ENCODE peak calls at places on chromosomes 2 and 18, in ten cellular contexts. One of them, this sample, is unnamed. For H3K9me3, the result is how much of the 10 kb centered on the place peaks cover.

GRCh38 chr18:3593381-3593903 is 143.5 kb downstream of the TGIF1 start:
- DNase-seq in thoracic aorta: no peak
- DNase-seq in iPS DF 6.9: no peak
- DNase-seq in neuronal stem cell: peak
- DNase-seq in tibial artery: no peak
- DNase-seq in right lobe of liver: no peak
- DNase-seq in IMR-90: peak
- DNase-seq in ovary: no peak
- DNase-seq in GM23248: peak
- DNase-seq in aorta: no peak
- DNase-seq in this sample: no peak

GRCh38 chr18:3655637-3656050 is 205.7 kb downstream of the TGIF1 start:
- DNase-seq in thoracic aorta: no peak
- DNase-seq in iPS DF 6.9: no peak
- DNase-seq in neuronal stem cell: no peak
- DNase-seq in tibial artery: no peak
- DNase-seq in right lobe of liver: no peak
- DNase-seq in IMR-90: no peak
- DNase-seq in ovary: no peak
- DNase-seq in GM23248: no peak
- DNase-seq in aorta: no peak
- DNase-seq in this sample: no peak

GRCh38 chr18:42192251-42193248 is 237.5 kb downstream of the PIK3C3 start:
- DNase-seq in thoracic aorta: no peak
- DNase-seq in iPS DF 6.9: no peak
- DNase-seq in neuronal stem cell: no peak
- DNase-seq in tibial artery: no peak
- DNase-seq in right lobe of liver: no peak
- DNase-seq in IMR-90: no peak
- DNase-seq in ovary: no peak
- DNase-seq in GM23248: peak
- DNase-seq in aorta: no peak
- DNase-seq in this sample: no peak

GRCh38 chr2:18630101-18630500 is 40.7 kb upstream of the NT5C1B start:
- DNase-seq in thoracic aorta: no peak
- DNase-seq in iPS DF 6.9: no peak
- DNase-seq in neuronal stem cell: no peak
- DNase-seq in tibial artery: no peak
- DNase-seq in right lobe of liver: no peak
- DNase-seq in IMR-90: peak
- DNase-seq in ovary: no peak
- DNase-seq in GM23248: peak
- DNase-seq in aorta: no peak
- DNase-seq in this sample: no peak

GRCh38 chr2:216571909-216572513 is 61.2 kb upstream of the IGFBP2 start:
- DNase-seq in thoracic aorta: no peak
- DNase-seq in iPS DF 6.9: no peak
- DNase-seq in neuronal stem cell: no peak
- DNase-seq in tibial artery: no peak
- DNase-seq in right lobe of liver: no peak
- DNase-seq in IMR-90: no peak
- DNase-seq in ovary: no peak
- DNase-seq in GM23248: no peak
- DNase-seq in aorta: no peak
- DNase-seq in this sample: no peak

GRCh38 chr18:58223717-58224424 is 179.8 kb downstream of the NEDD4L start:
- DNase-seq in thoracic aorta: no peak
- DNase-seq in iPS DF 6.9: no peak
- DNase-seq in neuronal stem cell: no peak
- DNase-seq in tibial artery: no peak
- DNase-seq in right lobe of liver: peak
- DNase-seq in IMR-90: peak
- DNase-seq in ovary: no peak
- DNase-seq in GM23248: peak
- DNase-seq in aorta: no peak
- DNase-seq in this sample: peak

GRCh38 chr2:121297217-121297830 is 12.3 kb upstream of the TFCP2L1 start:
- DNase-seq in thoracic aorta: no peak
- DNase-seq in iPS DF 6.9: peak
- DNase-seq in neuronal stem cell: no peak
- DNase-seq in tibial artery: no peak
- DNase-seq in right lobe of liver: no peak
- DNase-seq in IMR-90: peak
- DNase-seq in ovary: no peak
- DNase-seq in GM23248: peak
- DNase-seq in aorta: no peak
- DNase-seq in this sample: no peak

GRCh38 chr2:85119900-85120299 is 13.3 kb upstream of the TCF7L1 start:
- DNase-seq in thoracic aorta: no peak
- DNase-seq in iPS DF 6.9: peak
- DNase-seq in neuronal stem cell: peak
- DNase-seq in tibial artery: no peak
- DNase-seq in right lobe of liver: no peak
- DNase-seq in IMR-90: no peak
- DNase-seq in ovary: no peak
- DNase-seq in GM23248: no peak
- DNase-seq in aorta: no peak
- DNase-seq in this sample: no peak

GRCh38 chr18:56986829-56987228 is 160.1 kb upstream of the BOD1L2 start:
- DNase-seq in thoracic aorta: no peak
- DNase-seq in iPS DF 6.9: no peak
- DNase-seq in neuronal stem cell: peak
- DNase-seq in tibial artery: no peak
- DNase-seq in right lobe of liver: no peak
- DNase-seq in IMR-90: no peak
- DNase-seq in ovary: no peak
- DNase-seq in GM23248: no peak
- DNase-seq in aorta: no peak
- DNase-seq in this sample: no peak

GRCh38 chr18:14949800-14950415 is 201.9 kb downstream of the ANKRD30B start:
- DNase-seq in thoracic aorta: no peak
- DNase-seq in iPS DF 6.9: no peak
- DNase-seq in neuronal stem cell: no peak
- DNase-seq in tibial artery: no peak
- DNase-seq in right lobe of liver: no peak
- DNase-seq in IMR-90: no peak
- DNase-seq in ovary: no peak
- DNase-seq in GM23248: no peak
- DNase-seq in aorta: no peak
- DNase-seq in this sample: no peak

GRCh38 chr2:73112026-73112912 is 479 bp downstream of the RAB11FIP5 start:
- DNase-seq in thoracic aorta: no peak
- DNase-seq in iPS DF 6.9: no peak
- DNase-seq in neuronal stem cell: peak
- DNase-seq in tibial artery: peak
- DNase-seq in right lobe of liver: no peak
- DNase-seq in IMR-90: peak
- DNase-seq in ovary: peak
- DNase-seq in GM23248: peak
- DNase-seq in aorta: peak
- DNase-seq in this sample: peak

GRCh38 chr2:218370410-218371063 is 11.5 kb upstream of the SLC11A1 start:
- DNase-seq in thoracic aorta: no peak
- DNase-seq in iPS DF 6.9: no peak
- DNase-seq in neuronal stem cell: no peak
- DNase-seq in tibial artery: peak
- DNase-seq in right lobe of liver: peak
- DNase-seq in IMR-90: peak
- DNase-seq in ovary: no peak
- DNase-seq in GM23248: no peak
- DNase-seq in aorta: no peak
- DNase-seq in this sample: peak

GRCh38 chr2:133287709-133288108 is 280.6 kb downstream of the NCKAP5 start:
- DNase-seq in thoracic aorta: no peak
- DNase-seq in iPS DF 6.9: no peak
- DNase-seq in neuronal stem cell: no peak
- DNase-seq in tibial artery: no peak
- DNase-seq in right lobe of liver: no peak
- DNase-seq in IMR-90: peak
- DNase-seq in ovary: no peak
- DNase-seq in GM23248: peak
- DNase-seq in aorta: no peak
- DNase-seq in this sample: no peak

GRCh38 chr2:176514805-176515500 is 245.7 kb downstream of the MTX2 start:
- DNase-seq in thoracic aorta: no peak
- DNase-seq in iPS DF 6.9: no peak
- DNase-seq in neuronal stem cell: no peak
- DNase-seq in tibial artery: no peak
- DNase-seq in right lobe of liver: no peak
- DNase-seq in IMR-90: no peak
- DNase-seq in ovary: no peak
- DNase-seq in GM23248: no peak
- DNase-seq in aorta: no peak
- DNase-seq in this sample: no peak

GRCh38 chr18:8341481-8342230 is 267.6 kb upstream of the RAB12 start:
- DNase-seq in thoracic aorta: peak
- DNase-seq in iPS DF 6.9: no peak
- DNase-seq in neuronal stem cell: no peak
- DNase-seq in tibial artery: no peak
- DNase-seq in right lobe of liver: peak
- DNase-seq in IMR-90: peak
- DNase-seq in ovary: no peak
- DNase-seq in GM23248: peak
- DNase-seq in aorta: no peak
- DNase-seq in this sample: no peak

GRCh38 chr2:220243571-220243970 is 616.1 kb downstream of the SLC4A3 start:
- DNase-seq in thoracic aorta: no peak
- DNase-seq in iPS DF 6.9: no peak
- DNase-seq in neuronal stem cell: no peak
- DNase-seq in tibial artery: no peak
- DNase-seq in right lobe of liver: no peak
- DNase-seq in IMR-90: no peak
- DNase-seq in ovary: no peak
- DNase-seq in GM23248: no peak
- DNase-seq in aorta: no peak
- DNase-seq in this sample: no peak

GRCh38 chr18:23798249-23798648 is 109.0 kb downstream of the LAMA3 start:
- DNase-seq in thoracic aorta: no peak
- DNase-seq in iPS DF 6.9: no peak
- DNase-seq in neuronal stem cell: no peak
- DNase-seq in tibial artery: no peak
- DNase-seq in right lobe of liver: no peak
- DNase-seq in IMR-90: no peak
- DNase-seq in ovary: no peak
- DNase-seq in GM23248: peak
- DNase-seq in aorta: no peak
- DNase-seq in this sample: no peak

DNA sequence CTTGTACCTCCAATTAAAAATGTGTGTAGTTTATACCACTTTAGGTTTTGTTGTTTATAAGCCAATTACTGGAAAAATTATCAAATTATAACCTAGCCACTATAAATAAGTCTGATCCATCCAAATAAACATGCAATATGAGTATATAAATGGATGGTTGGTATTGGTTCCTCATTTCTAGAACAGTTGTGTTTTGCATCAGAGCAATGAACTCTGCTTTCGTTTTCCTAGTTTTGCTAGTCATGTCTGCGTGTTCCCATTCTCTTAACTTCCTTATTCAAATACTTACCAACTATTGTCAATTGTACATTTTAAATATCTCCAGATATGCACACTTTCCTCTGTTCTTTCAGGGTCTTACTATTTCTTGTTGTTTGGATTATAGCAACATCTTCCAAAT is 641.7 kb downstream of the NR4A2 start:
- DNase-seq in thoracic aorta: no peak
- DNase-seq in iPS DF 6.9: no peak
- DNase-seq in neuronal stem cell: no peak
- DNase-seq in tibial artery: no peak
- DNase-seq in right lobe of liver: no peak
- DNase-seq in IMR-90: no peak
- DNase-seq in ovary: no peak
- DNase-seq in GM23248: no peak
- DNase-seq in aorta: no peak
- DNase-seq in this sample: no peak
- H3K4me3 ChIP-seq in thoracic aorta: no peak
- H3K4me3 ChIP-seq in iPS DF 6.9: no peak
- H3K4me3 ChIP-seq in neuronal stem cell: no peak
- H3K4me3 ChIP-seq in tibial artery: no peak
- H3K4me3 ChIP-seq in right lobe of liver: no peak
- H3K4me3 ChIP-seq in IMR-90: no peak
- H3K4me3 ChIP-seq in ovary: no peak
- H3K4me3 ChIP-seq in GM23248: no peak
- H3K4me3 ChIP-seq in aorta: no peak
- H3K4me3 ChIP-seq in this sample: no peak

GRCh38 chr2:179247318-179248023 is 17.2 kb downstream of the SESTD1 start:
- DNase-seq in thoracic aorta: no peak
- DNase-seq in iPS DF 6.9: no peak
- DNase-seq in neuronal stem cell: no peak
- DNase-seq in tibial artery: no peak
- DNase-seq in right lobe of liver: no peak
- DNase-seq in IMR-90: no peak
- DNase-seq in ovary: no peak
- DNase-seq in GM23248: no peak
- DNase-seq in aorta: no peak
- DNase-seq in this sample: no peak
- H3K9me3 ChIP-seq in thoracic aorta: under half
- H3K9me3 ChIP-seq in iPS DF 6.9: under half
- H3K9me3 ChIP-seq in neuronal stem cell: under half
- H3K9me3 ChIP-seq in tibial artery: under half
- H3K9me3 ChIP-seq in right lobe of liver: under half
- H3K9me3 ChIP-seq in IMR-90: under half
- H3K9me3 ChIP-seq in ovary: under half
- H3K9me3 ChIP-seq in GM23248: under half
- H3K9me3 ChIP-seq in aorta: under half
- H3K9me3 ChIP-seq in this sample: under half

DNA sequence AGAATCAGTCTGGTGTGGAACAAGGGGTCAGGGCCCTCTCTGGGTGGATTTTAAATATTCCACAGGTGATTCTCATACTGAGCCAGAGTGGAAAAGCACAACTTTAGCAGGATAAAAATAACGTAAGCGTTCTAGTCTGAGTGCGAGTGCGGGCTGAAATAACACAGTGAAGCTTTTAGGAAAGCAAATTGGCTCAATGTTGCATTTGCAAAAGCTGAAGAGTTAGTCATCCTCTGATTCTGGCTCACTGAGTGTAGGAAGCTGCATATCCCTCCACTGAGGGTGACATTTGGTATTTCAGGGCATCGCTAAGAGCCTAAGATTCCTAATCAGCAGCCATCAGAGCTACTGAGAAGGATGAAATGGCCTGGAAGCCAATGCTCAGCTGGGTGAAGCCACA is 134.7 kb downstream of the RIF1 start:
- DNase-seq in thoracic aorta: no peak
- DNase-seq in iPS DF 6.9: no peak
- DNase-seq in neuronal stem cell: no peak
- DNase-seq in tibial artery: no peak
- DNase-seq in right lobe of liver: no peak
- DNase-seq in IMR-90: no peak
- DNase-seq in ovary: no peak
- DNase-seq in GM23248: peak
- DNase-seq in aorta: no peak
- DNase-seq in this sample: no peak
- H3K27ac ChIP-seq in thoracic aorta: no peak
- H3K27ac ChIP-seq in iPS DF 6.9: no peak
- H3K27ac ChIP-seq in neuronal stem cell: no peak
- H3K27ac ChIP-seq in tibial artery: no peak
- H3K27ac ChIP-seq in right lobe of liver: no peak
- H3K27ac ChIP-seq in IMR-90: no peak
- H3K27ac ChIP-seq in ovary: no peak
- H3K27ac ChIP-seq in GM23248: no peak
- H3K27ac ChIP-seq in aorta: no peak
- H3K27ac ChIP-seq in this sample: no peak

GRCh38 chr2:240023792-240024191 is 1.4 kb downstream of the NDUFA10 start:
- DNase-seq in thoracic aorta: no peak
- DNase-seq in iPS DF 6.9: no peak
- DNase-seq in neuronal stem cell: no peak
- DNase-seq in tibial artery: no peak
- DNase-seq in right lobe of liver: no peak
- DNase-seq in IMR-90: no peak
- DNase-seq in ovary: no peak
- DNase-seq in GM23248: peak
- DNase-seq in aorta: no peak
- DNase-seq in this sample: no peak
- H3K4me3 ChIP-seq in thoracic aorta: no peak
- H3K4me3 ChIP-seq in iPS DF 6.9: no peak
- H3K4me3 ChIP-seq in neuronal stem cell: peak
- H3K4me3 ChIP-seq in tibial artery: no peak
- H3K4me3 ChIP-seq in right lobe of liver: peak
- H3K4me3 ChIP-seq in IMR-90: no peak
- H3K4me3 ChIP-seq in ovary: no peak
- H3K4me3 ChIP-seq in GM23248: peak
- H3K4me3 ChIP-seq in aorta: no peak
- H3K4me3 ChIP-seq in this sample: peak

This sample was measured in upper lobe of right lung.